ENCODE peak calls at places on chromosomes 12 and 14, in five cellular contexts. T, O, S, I and N are unnamed samples.

GRCh38 chr12:6452245-6452731 is 446 bp downstream of the TAPBPL start:
- DNase-seq in T (no peak), O (no peak), S (no peak), I (no peak), N (no peak)

GRCh38 chr12:106976013-106976658 is 10.8 kb downstream of the MTERF2 start:
- DNase-seq in T (peak), O (peak), S (no peak), I (peak), N (no peak)

GRCh38 chr12:19431407-19432308 is 7.6 kb upstream of the AEBP2 start:
- DNase-seq in T (peak), O (peak), S (no peak), I (peak), N (no peak)

GRCh38 chr12:26621932-26622331 is 211.1 kb downstream of the ITPR2 start:
- DNase-seq in T (no peak), O (no peak), S (no peak), I (no peak), N (no peak)

GRCh38 chr12:52349196-52349595 is 18.1 kb downstream of the KRT85 start:
- DNase-seq in T (no peak), O (peak), S (no peak), I (no peak), N (no peak)

GRCh38 chr12:67459173-67459572 is 189.4 kb upstream of the DYRK2 start:
- DNase-seq in T (peak), O (no peak), S (no peak), I (no peak), N (no peak)

GRCh38 chr14:34554540-34555250 is 15.2 kb upstream of the EAPP start:
- DNase-seq in T (peak), O (no peak), S (no peak), I (no peak), N (no peak)

GRCh38 chr14:36226164-36226563 is 49.6 kb upstream of the PTCSC3 start:
- DNase-seq in T (no peak), O (no peak), S (no peak), I (no peak), N (no peak)

GRCh38 chr14:54040851-54041250 is 84.2 kb upstream of the BMP4 start:
- DNase-seq in T (no peak), O (no peak), S (no peak), I (peak), N (no peak)

GRCh38 chr12:92030618-92031017 is 115.0 kb downstream of the BTG1 start:
- DNase-seq in T (no peak), O (peak), S (peak), I (no peak), N (peak)

GRCh38 chr12:92027243-92027642 is 118.4 kb downstream of the BTG1 start:
- DNase-seq in T (no peak), O (no peak), S (no peak), I (no peak), N (no peak)

GRCh38 chr12:92029902-92030586 is 115.6 kb downstream of the BTG1 start:
- DNase-seq in T (no peak), O (no peak), S (no peak), I (no peak), N (no peak)

GRCh38 chr12:92029136-92029535 is 116.5 kb downstream of the BTG1 start:
- DNase-seq in T (no peak), O (no peak), S (no peak), I (no peak), N (no peak)

DNA sequence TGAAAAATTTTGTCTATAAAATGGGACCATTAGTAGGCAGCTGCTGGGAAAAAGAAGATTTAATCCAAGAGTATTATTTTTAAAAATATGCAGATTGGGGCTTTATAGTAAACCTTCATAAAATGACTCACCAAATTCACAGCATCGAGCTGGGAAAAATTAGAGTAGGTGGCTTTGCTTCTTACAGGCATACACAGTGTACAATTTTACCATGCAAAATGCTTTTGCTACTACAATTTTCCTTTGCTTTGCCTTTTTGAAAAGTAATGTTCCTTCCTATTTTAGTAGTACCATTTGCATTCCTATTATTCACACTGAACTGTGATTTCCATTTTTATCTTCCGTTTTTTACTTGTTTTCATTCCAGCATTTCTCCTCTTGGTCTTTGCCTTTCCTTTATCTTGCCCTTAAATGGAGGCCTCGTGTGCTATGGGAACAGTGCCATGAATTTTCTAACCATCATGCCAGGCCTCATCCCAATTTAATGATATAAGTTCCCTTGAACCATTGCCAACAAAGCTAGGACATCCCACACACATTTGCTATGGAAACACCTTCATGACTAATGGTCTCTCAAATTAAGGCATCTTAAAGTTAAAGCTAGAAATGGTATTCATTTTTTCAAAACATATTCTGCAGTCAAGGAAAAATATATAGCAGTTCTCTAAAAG is 117.5 kb downstream of the BTG1 start:
- DNase-seq in T (peak), O (peak), S (no peak), I (no peak), N (no peak)
- H3K4me3 ChIP-seq in T (no peak), O (no peak), S (no peak), I (no peak), N (no peak)

GRCh38 chr14:100979079-100979478 is 75.6 kb upstream of the RTL1 start:
- DNase-seq in T (no peak), O (no peak), S (no peak), I (no peak), N (no peak)
- H3K4me3 ChIP-seq in T (no peak), O (no peak), S (no peak), I (no peak), N (no peak)

DNA sequence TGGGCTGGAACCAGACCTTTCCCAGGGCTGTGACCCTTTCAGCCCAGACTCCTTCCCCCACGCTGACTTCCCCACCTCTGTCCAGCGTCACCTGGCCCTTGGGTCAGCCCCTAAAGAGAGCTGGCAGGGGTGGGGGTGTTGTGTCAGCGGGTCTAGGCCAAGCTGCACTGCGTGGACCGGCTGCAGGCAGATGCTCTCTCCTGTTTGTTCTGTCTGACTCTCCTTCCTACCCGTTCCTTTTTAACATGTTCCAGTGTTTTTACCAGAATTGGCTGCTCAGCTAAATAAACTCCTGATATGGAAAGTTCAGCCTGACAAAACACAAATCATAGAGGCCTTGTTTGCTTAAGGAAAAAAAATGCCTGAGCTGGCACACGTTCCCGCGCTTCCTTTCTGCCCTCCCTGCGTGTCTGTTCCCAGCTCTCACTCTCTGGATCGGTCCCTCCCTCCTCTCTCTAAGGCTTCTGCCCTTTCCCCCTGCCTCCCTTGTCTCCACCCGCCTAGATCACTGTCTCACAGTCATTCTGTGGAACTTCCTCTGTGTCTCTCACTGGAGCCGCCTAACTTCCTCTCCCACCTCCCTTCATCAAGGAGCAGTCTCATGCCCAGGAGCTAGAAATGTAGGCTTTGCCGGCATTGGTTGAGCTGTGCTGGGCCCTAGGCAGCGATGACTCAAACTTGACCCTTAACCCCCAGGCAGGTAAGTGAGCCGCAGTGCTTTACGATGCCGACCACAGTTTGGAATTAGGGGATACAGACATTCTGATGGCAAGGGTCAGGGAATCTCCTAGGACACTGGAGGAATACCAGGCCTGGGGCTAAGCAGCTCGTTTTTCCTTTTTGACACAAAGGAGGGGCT is 15.5 kb upstream of the MLXIP start:
- DNase-seq in T (peak), O (peak), S (no peak), I (peak), N (no peak)
- H3K4me3 ChIP-seq in T (no peak), O (no peak), S (no peak), I (peak), N (no peak)

DNA sequence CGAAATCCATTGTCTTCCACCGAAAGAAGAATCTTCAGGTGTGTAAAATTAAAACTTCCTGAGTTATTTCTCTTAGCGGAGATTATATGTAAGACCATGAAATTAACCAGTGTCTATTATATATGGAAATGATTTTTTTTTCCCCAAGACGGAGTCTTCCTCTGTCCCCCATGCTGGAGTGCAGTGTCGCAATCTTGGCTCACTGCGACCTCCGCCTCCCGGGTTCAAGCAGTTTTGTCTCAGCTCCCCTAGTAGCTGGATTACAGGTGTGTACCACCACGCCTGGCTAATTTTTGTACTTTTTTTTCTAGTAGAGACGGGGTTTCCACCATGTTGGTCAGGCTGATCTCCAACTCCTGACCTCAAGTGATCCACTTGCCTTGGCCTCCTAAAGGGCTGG is 2.8 kb downstream of the RAN start:
- DNase-seq in T (no peak), O (no peak), S (no peak), I (no peak), N (no peak)
- H3K4me3 ChIP-seq in T (no peak), O (no peak), S (no peak), I (no peak), N (no peak)

GRCh38 chr12:121536929-121537813 is 43.7 kb downstream of the KDM2B start:
- DNase-seq in T (peak), O (peak), S (peak), I (peak), N (no peak)

GRCh38 chr12:121539908-121540307 is 40.9 kb downstream of the KDM2B start:
- DNase-seq in T (no peak), O (no peak), S (no peak), I (no peak), N (no peak)

GRCh38 chr12:121536058-121536928 is 44.5 kb downstream of the KDM2B start:
- DNase-seq in T (peak), O (peak), S (peak), I (peak), N (peak)

GRCh38 chr12:121537814-121538698 is 42.8 kb downstream of the KDM2B start:
- DNase-seq in T (no peak), O (no peak), S (no peak), I (no peak), N (no peak)

DNA sequence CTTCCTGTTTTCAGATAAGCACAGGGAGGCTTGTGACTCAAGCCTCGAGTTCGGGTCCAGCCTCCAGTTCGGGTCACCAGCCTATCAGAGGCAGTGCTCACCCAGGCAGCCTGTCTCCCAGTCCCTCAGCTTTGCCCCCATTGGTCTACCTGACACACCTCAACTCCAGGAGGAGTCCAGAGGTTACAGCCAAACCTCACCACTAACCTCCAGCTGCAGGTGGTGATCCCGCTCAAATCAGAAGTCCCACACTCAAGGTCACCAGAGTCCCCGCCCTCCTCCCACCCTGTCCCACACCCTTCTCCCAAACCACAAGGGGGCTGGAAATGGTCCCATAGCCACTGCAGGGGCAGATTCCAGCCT is 42.1 kb downstream of the KDM2B start:
- DNase-seq in T (no peak), O (no peak), S (no peak), I (peak), N (no peak)
- H3K4me3 ChIP-seq in T (no peak), O (no peak), S (peak), I (peak), N (peak)

DNA sequence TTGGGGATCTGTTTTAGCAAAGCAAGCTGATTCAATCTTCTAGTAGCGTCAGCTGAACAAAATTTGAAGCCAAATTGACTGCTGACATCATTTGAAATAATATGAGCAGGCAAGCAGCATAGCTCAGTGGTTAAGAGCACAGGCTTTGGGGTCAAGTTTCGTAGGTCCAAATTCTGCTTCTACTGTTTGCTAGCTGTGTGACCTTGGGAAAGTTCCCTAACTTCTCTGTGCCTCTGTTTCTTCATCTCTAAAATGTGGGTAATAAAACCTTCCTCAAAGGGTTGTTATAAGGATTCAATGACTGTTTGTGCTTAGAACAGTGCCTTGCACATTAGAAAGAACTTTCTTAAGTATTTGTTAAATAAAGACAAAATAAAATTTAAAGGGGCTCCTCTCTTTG is 12.7 kb downstream of the GPR19 start:
- DNase-seq in T (no peak), O (no peak), S (no peak), I (no peak), N (no peak)
- H3K4me3 ChIP-seq in T (no peak), O (no peak), S (no peak), I (no peak), N (no peak)

GRCh38 chr14:25048170-25049126 is 1.5 kb downstream of the STXBP6 start:
- DNase-seq in T (peak), O (peak), S (no peak), I (peak), N (no peak)
- H3K4me3 ChIP-seq in T (peak), O (no peak), S (no peak), I (peak), N (no peak)

GRCh38 chr14:70942342-70942706 is 35.1 kb downstream of the PCNX1 start:
- DNase-seq in T (no peak), O (no peak), S (no peak), I (no peak), N (no peak)

GRCh38 chr14:70947739-70948138 is 40.5 kb downstream of the PCNX1 start:
- DNase-seq in T (no peak), O (no peak), S (no peak), I (no peak), N (no peak)

DNA sequence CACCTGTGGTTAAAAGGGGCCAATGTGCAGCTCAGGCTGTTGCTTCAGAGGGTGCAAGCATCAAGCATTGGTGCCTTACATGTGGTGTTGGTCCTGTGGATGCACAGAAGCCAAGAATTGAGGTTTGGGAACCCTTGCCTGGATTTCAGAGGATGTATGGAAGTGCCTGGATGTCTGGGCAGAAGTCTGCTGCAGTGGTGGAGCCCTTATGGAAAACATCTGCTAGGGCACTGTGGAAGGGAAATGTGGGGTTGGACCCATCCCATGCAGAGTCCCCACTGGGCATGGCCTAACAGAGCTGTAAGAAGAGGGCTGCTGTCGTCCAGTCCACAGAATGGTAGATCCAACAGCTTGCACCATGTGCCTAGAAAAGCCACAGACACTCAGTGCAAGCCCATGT is 36.6 kb downstream of the PCNX1 start:
- DNase-seq in T (no peak), O (no peak), S (no peak), I (no peak), N (no peak)
- H3K4me3 ChIP-seq in T (no peak), O (no peak), S (peak), I (no peak), N (no peak)

GRCh38 chr12:70365648-70366518 is at the start of gene KCNMB4:
- DNase-seq in T (peak), O (peak), S (peak), I (peak), N (peak)

GRCh38 chr12:70366581-70367267 is 634 bp downstream of the KCNMB4 start:
- DNase-seq in T (peak), O (peak), S (peak), I (peak), N (peak)

GRCh38 chr12:70365398-70365647 is 767 bp upstream of the KCNMB4 start:
- DNase-seq in T (no peak), O (no peak), S (no peak), I (no peak), N (no peak)

GRCh38 chr12:70367268-70368141 is 1.4 kb downstream of the KCNMB4 start:
- DNase-seq in T (no peak), O (peak), S (no peak), I (no peak), N (no peak)

DNA sequence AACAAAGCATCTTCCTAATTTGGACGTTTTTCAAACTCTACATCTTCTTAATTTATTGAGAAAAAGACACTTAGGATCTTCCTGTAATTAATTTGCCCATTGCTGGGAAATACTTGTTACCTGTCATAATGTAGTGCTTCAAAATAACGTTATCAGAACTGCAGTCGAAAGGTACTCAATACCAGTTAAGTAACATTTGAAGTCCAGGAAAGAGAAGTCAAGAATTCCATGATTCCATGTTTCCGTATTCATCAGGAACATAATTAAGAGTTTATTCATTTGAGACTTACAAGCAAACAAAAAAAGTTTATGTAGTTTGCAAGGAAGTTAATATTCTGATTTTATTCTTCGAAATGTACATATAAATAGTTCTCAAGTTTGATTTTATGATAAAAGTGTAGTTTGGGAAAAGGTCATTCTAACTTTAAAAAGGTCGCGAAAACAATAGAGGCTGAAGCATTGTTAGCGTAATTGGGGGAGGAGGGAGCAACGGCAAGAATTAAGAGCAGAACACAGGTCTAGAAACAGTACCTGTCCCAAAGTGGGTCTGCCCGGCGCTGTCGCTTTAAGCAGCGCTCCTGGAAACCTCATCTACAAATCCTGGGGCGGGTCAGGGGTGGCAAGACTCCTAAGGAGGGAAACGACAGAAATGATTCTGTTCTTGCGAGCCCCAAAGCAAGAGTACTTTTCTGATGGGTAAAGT is 1.2 kb upstream of the KCNMB4 start:
- DNase-seq in T (no peak), O (no peak), S (no peak), I (no peak), N (no peak)
- H3K4me3 ChIP-seq in T (no peak), O (peak), S (peak), I (peak), N (peak)